ENCODE peak calls at places on chromosomes 6 and 20, in eight cellular contexts. Q is HepG2, U is heart left ventricle, A is right lobe of liver, V is ovary, B is Peyer's patch, I is A549, Y is breast epithelium. T is an unnamed sample.

GRCh38 chr20:57938158-57939108 is 228.6 kb upstream of the PMEPA1 start:
- DNase-seq in Q (no peak), U (no peak), A (no peak), V (no peak), B (no peak), I (no peak), Y (no peak), T (no peak)

GRCh38 chr6:162591517-162591916 is 136.0 kb downstream of the PRKN start:
- DNase-seq in Q (no peak), U (no peak), A (no peak), V (no peak), B (no peak), I (no peak), Y (no peak), T (no peak)

GRCh38 chr6:13916230-13916944 is 8.4 kb upstream of the RNF182 start:
- DNase-seq in Q (no peak), U (no peak), A (no peak), V (no peak), B (no peak), I (no peak), Y (no peak), T (no peak)

GRCh38 chr6:115570326-115570725 is 490.4 kb downstream of the FRK start:
- DNase-seq in Q (no peak), U (no peak), A (no peak), V (no peak), B (no peak), I (no peak), Y (no peak), T (no peak)

GRCh38 chr6:1028744-1029143 is 283.2 kb upstream of the FOXQ1 start:
- DNase-seq in Q (no peak), U (no peak), A (no peak), V (no peak), B (no peak), I (no peak), Y (no peak), T (no peak)

GRCh38 chr6:90158945-90159344 is 137.7 kb downstream of the BACH2 start:
- DNase-seq in Q (no peak), U (no peak), A (no peak), V (no peak), B (no peak), I (no peak), Y (no peak), T (no peak)

GRCh38 chr6:83702749-83703148 is 6.2 kb downstream of the SNAP91 start:
- DNase-seq in Q (no peak), U (no peak), A (no peak), V (no peak), B (no peak), I (no peak), Y (no peak), T (no peak)

GRCh38 chr20:57905448-57905847 is 195.6 kb upstream of the PMEPA1 start:
- DNase-seq in Q (no peak), U (no peak), A (no peak), V (no peak), B (no peak), I (no peak), Y (no peak), T (no peak)

GRCh38 chr6:138450445-138450844 is 46.4 kb downstream of the HEBP2 start:
- DNase-seq in Q (no peak), U (no peak), A (no peak), V (no peak), B (no peak), I (no peak), Y (no peak), T (no peak)

GRCh38 chr6:83252717-83253116 is 59.6 kb downstream of the RWDD2A start:
- DNase-seq in Q (no peak), U (no peak), A (no peak), V (no peak), B (no peak), I (no peak), Y (no peak), T (no peak)

GRCh38 chr6:150336299-150336698 is 32.5 kb upstream of the IYD start:
- DNase-seq in Q (no peak), U (no peak), A (no peak), V (no peak), B (no peak), I (no peak), Y (peak; percentile 40), T (no peak)

GRCh38 chr6:107894821-107895396 is 63.1 kb downstream of the SEC63 start:
- DNase-seq in Q (no peak), U (no peak), A (no peak), V (no peak), B (peak; percentile 32), I (no peak), Y (no peak), T (no peak)

GRCh38 chr6:81105998-81106397 is 646.5 kb downstream of the TENT5A start:
- DNase-seq in Q (no peak), U (no peak), A (no peak), V (no peak), B (no peak), I (no peak), Y (no peak), T (no peak)

GRCh38 chr20:32880635-32881034 is 21.9 kb downstream of the EFCAB8 start:
- DNase-seq in Q (no peak), U (no peak), A (no peak), V (no peak), B (no peak), I (no peak), Y (no peak), T (no peak)

GRCh38 chr6:70599187-70599586 is 32.5 kb downstream of the SDHAF4 start:
- DNase-seq in Q (no peak), U (no peak), A (no peak), V (no peak), B (no peak), I (no peak), Y (no peak), T (no peak)

GRCh38 chr20:24004470-24004869 is 15.9 kb upstream of the GGTLC1 start:
- DNase-seq in Q (no peak), U (no peak), A (no peak), V (no peak), B (no peak), I (no peak), Y (no peak), T (no peak)

GRCh38 chr6:104537185-104537584 is 322.5 kb downstream of the HACE1 start:
- DNase-seq in Q (no peak), U (no peak), A (no peak), V (no peak), B (no peak), I (no peak), Y (no peak), T (no peak)

GRCh38 chr20:45970646-45971424 is 1.2 kb downstream of the ZNF335 start:
- DNase-seq in Q (no peak), U (no peak), A (peak; percentile 69), V (no peak), B (peak; percentile 46), I (no peak), Y (no peak), T (no peak)

GRCh38 chr6:1029196-1029595 is 282.7 kb upstream of the FOXQ1 start:
- DNase-seq in Q (no peak), U (no peak), A (no peak), V (no peak), B (no peak), I (no peak), Y (no peak), T (no peak)

GRCh38 chr20:36542019-36542488 is 735 bp downstream of the MYL9 start:
- DNase-seq in Q (peak; percentile 46), U (no peak), A (no peak), V (peak; percentile 61), B (no peak), I (no peak), Y (no peak), T (no peak)

GRCh38 chr6:105591053-105591452 is 188.2 kb upstream of the PREP start:
- DNase-seq in Q (no peak), U (no peak), A (no peak), V (no peak), B (no peak), I (no peak), Y (no peak), T (no peak)

GRCh38 chr6:43495409-43495941 is 14.7 kb downstream of the LRRC73 start:
- DNase-seq in Q (peak; percentile 41), U (no peak), A (no peak), V (no peak), B (no peak), I (no peak), Y (no peak), T (no peak)

GRCh38 chr6:16752206-16752867 is 8.9 kb downstream of the ATXN1 start:
- DNase-seq in Q (peak; percentile 74), U (no peak), A (no peak), V (no peak), B (no peak), I (peak; percentile 25), Y (no peak), T (no peak)

GRCh38 chr20:42441862-42442196 is 747.9 kb downstream of the PTPRT start:
- DNase-seq in Q (no peak), U (no peak), A (no peak), V (peak; percentile 60), B (no peak), I (no peak), Y (no peak), T (no peak)
- H3K9me3 ChIP-seq in Q (no peaks in the 10 kb centered on the region), U (no peaks in the 10 kb centered on the region), A (no peaks in the 10 kb centered on the region), V (no peaks in the 10 kb centered on the region), B (no peaks in the 10 kb centered on the region), I (no peaks in the 10 kb centered on the region), Y (no peaks in the 10 kb centered on the region), T (no peaks in the 10 kb centered on the region)

DNA sequence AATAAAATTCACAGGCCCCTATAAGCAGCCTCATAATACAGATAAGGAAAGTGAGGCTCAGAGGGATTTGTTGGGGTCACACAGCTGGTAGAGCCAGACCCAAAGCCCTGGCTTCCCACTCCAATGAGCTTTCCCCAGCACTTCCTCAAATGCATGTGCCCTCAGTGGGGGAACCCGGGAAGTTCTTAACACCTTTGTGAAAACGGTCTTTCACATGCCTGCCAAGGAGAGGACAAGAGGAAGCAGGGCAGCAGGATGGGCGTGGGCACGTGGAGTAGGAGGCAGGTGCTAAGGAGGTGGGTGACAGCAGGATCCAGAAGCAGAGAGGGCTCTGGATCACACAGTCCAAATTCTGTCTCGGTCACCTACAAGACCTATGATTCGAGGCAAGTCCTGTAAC is 598 bp downstream of the PI16 start:
- DNase-seq in Q (no peak), U (no peak), A (no peak), V (no peak), B (no peak), I (no peak), Y (no peak), T (no peak)
- H3K4me3 ChIP-seq in Q (no peak overlapping the region), U (peak overlapping the region; percentile 49), A (no peak overlapping the region), V (no peak overlapping the region), B (no peak overlapping the region), I (no peak overlapping the region), Y (no peak overlapping the region), T (no peak overlapping the region)

GRCh38 chr6:157392927-157393666 is 12.1 kb downstream of the ZDHHC14 start:
- DNase-seq in Q (no peak), U (no peak), A (no peak), V (no peak), B (no peak), I (no peak), Y (no peak), T (no peak)
- TF ChIP-seq POLR2A in Q (no peak), U (no peak), A (no peak), V (no peak), B (no peak), I (no peak), Y (no peak), T (no peak)

GRCh38 chr6:111277819-111278218 is 190.5 kb downstream of the SLC16A10 start:
- DNase-seq in Q (no peak), U (no peak), A (no peak), V (no peak), B (no peak), I (no peak), Y (no peak), T (no peak)
- H3K9me3 ChIP-seq in Q (peaks cover 19% of the 10 kb centered on the region), U (peaks cover 35% of the 10 kb centered on the region), A (no peaks in the 10 kb centered on the region), V (no peaks in the 10 kb centered on the region), B (no peaks in the 10 kb centered on the region), I (peaks cover 8% of the 10 kb centered on the region), Y (peaks cover 31% of the 10 kb centered on the region), T (no peaks in the 10 kb centered on the region)

T was measured in gastrocnemius medialis.